ENCODE peak calls at places on chromosome 20, in four cellular contexts. G, N, C and Q are unnamed samples.
A peak's percentile ranks its signal among the peaks of the same experiment; 100 is the strongest.

GRCh38 chr20:46031701-46032254 is 2.8 kb downstream of the SLC12A5 start:
- DNase-seq in G (no peak), N (peak; percentile 22), C (no peak), Q (no peak)

GRCh38 chr20:46828471-46828870 is 66.2 kb upstream of the EYA2 start:
- DNase-seq in G (no peak), N (peak; percentile 59), C (peak; percentile 12), Q (no peak)

GRCh38 chr20:24732599-24732998 is 216.5 kb upstream of the CST7 start:
- DNase-seq in G (no peak), N (no peak), C (no peak), Q (no peak)

GRCh38 chr20:46323557-46323956 is 15.3 kb upstream of the CDH22 start:
- DNase-seq in G (no peak), N (no peak), C (no peak), Q (no peak)

GRCh38 chr20:1528811-1529210 is 28.7 kb downstream of the SIRPD start:
- DNase-seq in G (no peak), N (peak; percentile 89), C (no peak), Q (no peak)

GRCh38 chr20:36482044-36482473 is 59.3 kb upstream of the MYL9 start:
- DNase-seq in G (no peak), N (no peak), C (no peak), Q (no peak)

GRCh38 chr20:60057123-60057865 is 99.1 kb downstream of the CDH26 start:
- DNase-seq in G (peak; percentile 78), N (peak; percentile 75), C (peak; percentile 74), Q (peak; percentile 45)

GRCh38 chr20:40648505-40649072 is 40.4 kb downstream of the MAFB start:
- DNase-seq in G (no peak), N (no peak), C (no peak), Q (no peak)

GRCh38 chr20:32456869-32457421 is 98.8 kb downstream of the ASXL1 start:
- DNase-seq in G (peak; percentile 86), N (peak; percentile 55), C (peak; percentile 50), Q (no peak)

GRCh38 chr20:59145926-59146800 is 17.5 kb upstream of the ZNF831 start:
- DNase-seq in G (no peak), N (no peak), C (no peak), Q (peak; percentile 73)

GRCh38 chr20:31740208-31740607 is 1.1 kb downstream of the TPX2 start:
- DNase-seq in G (no peak), N (peak; percentile 37), C (peak; percentile 37), Q (no peak)

GRCh38 chr20:4820833-4821518 is 99.3 kb downstream of the PRND start:
- DNase-seq in G (no peak), N (peak; percentile 81), C (no peak), Q (no peak)

GRCh38 chr20:36066777-36067176 is 87.8 kb upstream of the EPB41L1 start:
- DNase-seq in G (no peak), N (no peak), C (no peak), Q (no peak)

GRCh38 chr20:13462091-13462490 is 176.6 kb downstream of the TASP1 start:
- DNase-seq in G (no peak), N (no peak), C (no peak), Q (no peak)

GRCh38 chr20:36614781-36615557 is 9.4 kb downstream of the RAB5IF start:
- DNase-seq in G (no peak), N (no peak), C (no peak), Q (no peak)

GRCh38 chr20:48841861-48842529 is 14.2 kb upstream of the PREX1 start:
- DNase-seq in G (no peak), N (peak; percentile 95), C (peak; percentile 85), Q (no peak)

GRCh38 chr20:48995599-48995998 is 50.5 kb upstream of the CSE1L start:
- DNase-seq in G (no peak), N (no peak), C (no peak), Q (no peak)

GRCh38 chr20:56181593-56181992 is 66.9 kb upstream of the MC3R start:
- DNase-seq in G (no peak), N (no peak), C (no peak), Q (no peak)

GRCh38 chr20:59565768-59566461 is 38.4 kb upstream of the PHACTR3 start:
- DNase-seq in G (no peak), N (no peak), C (no peak), Q (no peak)

GRCh38 chr20:5660346-5660745 is 89.9 kb upstream of the SHLD1 start:
- DNase-seq in G (no peak), N (no peak), C (no peak), Q (no peak)

GRCh38 chr20:58598271-58599015 is 52.6 kb upstream of the STX16 start:
- DNase-seq in G (peak; percentile 81), N (no peak), C (no peak), Q (no peak)

GRCh38 chr20:40980828-40981310 is 47.8 kb upstream of the TOP1 start:
- DNase-seq in G (no peak), N (no peak), C (no peak), Q (no peak)

GRCh38 chr20:64143018-64143801 is 21.0 kb upstream of the MYT1 start:
- DNase-seq in G (peak; percentile 57), N (no peak), C (no peak), Q (no peak)
- H3K27me3 ChIP-seq in G (no peaks in the 10 kb centered on the region), N (no peaks in the 10 kb centered on the region), C (peaks cover 12% of the 10 kb centered on the region), Q (no peaks in the 10 kb centered on the region)

DNA sequence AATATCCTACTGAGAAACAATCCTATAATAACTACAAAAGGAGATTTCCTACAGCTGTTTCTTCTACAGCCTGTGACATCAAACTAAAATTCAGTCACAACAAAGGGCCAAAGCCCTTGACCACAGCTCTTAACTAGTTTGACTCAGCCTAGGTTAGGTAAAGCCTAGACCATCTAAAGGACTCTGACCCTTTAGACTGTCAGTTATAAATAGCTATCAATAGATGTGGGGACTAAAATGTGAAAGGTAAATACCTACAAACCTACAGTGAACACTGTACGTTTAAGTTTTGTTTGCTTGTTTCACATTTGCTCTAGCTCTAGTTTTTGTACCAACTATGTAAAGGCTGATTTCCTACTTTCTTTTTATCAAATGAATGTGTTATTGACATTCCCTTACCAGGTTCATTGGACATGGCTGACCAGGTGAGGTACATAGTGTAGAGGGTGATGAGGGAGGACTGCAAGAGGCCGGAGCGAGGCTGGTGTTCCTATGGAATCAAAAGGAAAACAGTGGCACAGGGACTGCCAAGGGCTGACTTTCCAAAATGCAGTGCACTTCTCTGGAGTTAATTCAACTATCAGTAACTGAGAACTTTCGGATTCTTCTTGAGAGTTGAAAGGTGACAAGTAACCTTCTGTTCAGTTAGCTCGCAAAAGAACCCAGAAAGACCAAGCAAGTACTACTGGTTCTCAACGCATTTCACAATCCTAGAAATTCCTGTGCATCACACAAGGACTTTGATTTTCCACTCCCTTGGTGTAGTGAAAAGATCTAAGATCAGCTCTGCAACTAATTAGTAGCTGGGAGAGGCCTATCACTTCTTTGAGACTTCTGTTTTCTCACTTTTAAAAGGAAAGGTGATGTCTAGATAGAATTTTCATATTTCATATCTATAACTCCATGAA is 17.2 kb downstream of the SERINC3 start:
- DNase-seq in G (no peak), N (no peak), C (no peak), Q (no peak)
- H3K36me3 ChIP-seq in G (no peaks in the 10 kb centered on the region), N (peaks cover 82% of the 10 kb centered on the region), C (peaks cover 97% of the 10 kb centered on the region), Q (peaks cover 48% of the 10 kb centered on the region)

GRCh38 chr20:63973636-63974401 is 4.1 kb upstream of the ZNF512B start:
- DNase-seq in G (peak; percentile 97), N (peak; percentile 84), C (peak; percentile 83), Q (peak; percentile 78)
- H3K4me3 ChIP-seq in G (no peak overlapping the region), N (peak overlapping the region; percentile 30), C (peak overlapping the region; percentile 33), Q (no peak overlapping the region)

GRCh38 chr20:63139369-63139768 is 76.6 kb downstream of the YTHDF1 start:
- DNase-seq in G (peak; percentile 65), N (no peak), C (no peak), Q (no peak)

GRCh38 chr20:63141531-63141930 is 74.4 kb downstream of the YTHDF1 start:
- DNase-seq in G (peak; percentile 52), N (no peak), C (no peak), Q (no peak)

GRCh38 chr20:63138855-63139341 is 77.0 kb downstream of the YTHDF1 start:
- DNase-seq in G (peak; percentile 48), N (peak; percentile 84), C (no peak), Q (no peak)

GRCh38 chr20:63140683-63141433 is 75.1 kb downstream of the YTHDF1 start:
- DNase-seq in G (peak; percentile 63), N (no peak), C (no peak), Q (no peak)

GRCh38 chr20:63139856-63140255 is 76.1 kb downstream of the YTHDF1 start:
- DNase-seq in G (peak; percentile 55), N (no peak), C (no peak), Q (no peak)
- H3K27me3 ChIP-seq in G (no peaks in the 10 kb centered on the region), N (peaks cover 62% of the 10 kb centered on the region), C (peaks cover 58% of the 10 kb centered on the region), Q (no peaks in the 10 kb centered on the region)

GRCh38 chr20:50848341-50848808 is 53.5 kb downstream of the BCAS4 start:
- DNase-seq in G (no peak), N (no peak), C (no peak), Q (no peak)
- H3K36me3 ChIP-seq in G (no peaks in the 10 kb centered on the region), N (no peaks in the 10 kb centered on the region), C (no peaks in the 10 kb centered on the region), Q (no peaks in the 10 kb centered on the region)

GRCh38 chr20:17806739-17807441 is 107.1 kb downstream of the BANF2 start:
- DNase-seq in G (peak; percentile 88), N (no peak), C (no peak), Q (no peak)

GRCh38 chr20:17803765-17804164 is 104.0 kb downstream of the BANF2 start:
- DNase-seq in G (no peak), N (no peak), C (no peak), Q (no peak)

GRCh38 chr20:17808357-17808756 is 108.6 kb downstream of the BANF2 start:
- DNase-seq in G (no peak), N (no peak), C (peak; percentile 40), Q (no peak)

GRCh38 chr20:17807670-17808069 is 107.9 kb downstream of the BANF2 start:
- DNase-seq in G (no peak), N (no peak), C (no peak), Q (no peak)

GRCh38 chr20:17806107-17806506 is 106.3 kb downstream of the BANF2 start:
- DNase-seq in G (no peak), N (no peak), C (no peak), Q (no peak)
- H3K4me3 ChIP-seq in G (no peak overlapping the region), N (no peak overlapping the region), C (no peak overlapping the region), Q (no peak overlapping the region)